ENCODE peak calls at places on chromosomes 12 and 14, in six cellular contexts. K is tibial artery; J is CD8-positive, alpha-beta memory T cell; S is HCT116; V is Karpas-422; U is IMR-90. X is an unnamed sample. For H3K27me3, the result is how much of the 10 kb centered on the place peaks cover.

GRCh38 chr12:2596441-2596840 is 198.3 kb upstream of the FKBP4 start:
- DNase-seq in K (no peak), J (no peak), S (no peak), V (no peak), U (no peak), X (no peak)

GRCh38 chr14:34649344-34649743 is 19.4 kb upstream of the SNX6 start:
- DNase-seq in K (no peak), J (no peak), S (no peak), V (no peak), U (peak), X (peak)

GRCh38 chr14:34628681-34629135 is 1.2 kb downstream of the SNX6 start:
- DNase-seq in K (no peak), J (no peak), S (no peak), V (peak), U (peak), X (no peak)

GRCh38 chr14:92635031-92635430 is 113.4 kb downstream of the LGMN start:
- DNase-seq in K (no peak), J (no peak), S (no peak), V (peak), U (no peak), X (no peak)

GRCh38 chr12:69999561-69999960 is 174.5 kb downstream of the MYRFL start:
- DNase-seq in K (no peak), J (no peak), S (no peak), V (peak), U (no peak), X (no peak)

GRCh38 chr14:33480589-33481184 is 470.2 kb downstream of the EGLN3 start:
- DNase-seq in K (no peak), J (no peak), S (no peak), V (no peak), U (no peak), X (no peak)

GRCh38 chr14:22813145-22813544 is 2.1 kb downstream of the SLC7A7 start:
- DNase-seq in K (no peak), J (no peak), S (no peak), V (no peak), U (no peak), X (no peak)

GRCh38 chr12:101407054-101407437 is 526 bp downstream of the ARL1 start:
- DNase-seq in K (peak), J (peak), S (no peak), V (peak), U (no peak), X (no peak)

GRCh38 chr12:75997658-75998057 is 33.9 kb downstream of the PHLDA1 start:
- DNase-seq in K (no peak), J (no peak), S (no peak), V (no peak), U (no peak), X (no peak)

GRCh38 chr12:49548822-49549648 is 10.2 kb downstream of the KCNH3 start:
- DNase-seq in K (no peak), J (no peak), S (no peak), V (no peak), U (no peak), X (no peak)

GRCh38 chr12:32367381-32367780 is 32.0 kb upstream of the FGD4 start:
- DNase-seq in K (no peak), J (no peak), S (no peak), V (peak), U (no peak), X (no peak)

GRCh38 chr12:9331218-9331626 is 123.0 kb upstream of the PZP start:
- DNase-seq in K (peak), J (peak), S (peak), V (peak), U (peak), X (no peak)

GRCh38 chr12:543114-543451 is 83.3 kb downstream of the B4GALNT3 start:
- DNase-seq in K (no peak), J (no peak), S (no peak), V (no peak), U (no peak), X (no peak)

GRCh38 chr14:80940146-80940545 is 1.4 kb downstream of the CEP128 start:
- DNase-seq in K (no peak), J (no peak), S (no peak), V (peak), U (no peak), X (no peak)

GRCh38 chr12:168763-169525 is 45.0 kb downstream of the SLC6A12 start:
- DNase-seq in K (no peak), J (no peak), S (no peak), V (no peak), U (peak), X (no peak)

GRCh38 chr12:67811437-67812361 is 163.2 kb downstream of the DYRK2 start:
- DNase-seq in K (no peak), J (no peak), S (no peak), V (no peak), U (peak), X (peak)

GRCh38 chr14:105028251-105028927 is 7.5 kb upstream of the CDCA4 start:
- DNase-seq in K (no peak), J (no peak), S (no peak), V (no peak), U (peak), X (no peak)

DNA sequence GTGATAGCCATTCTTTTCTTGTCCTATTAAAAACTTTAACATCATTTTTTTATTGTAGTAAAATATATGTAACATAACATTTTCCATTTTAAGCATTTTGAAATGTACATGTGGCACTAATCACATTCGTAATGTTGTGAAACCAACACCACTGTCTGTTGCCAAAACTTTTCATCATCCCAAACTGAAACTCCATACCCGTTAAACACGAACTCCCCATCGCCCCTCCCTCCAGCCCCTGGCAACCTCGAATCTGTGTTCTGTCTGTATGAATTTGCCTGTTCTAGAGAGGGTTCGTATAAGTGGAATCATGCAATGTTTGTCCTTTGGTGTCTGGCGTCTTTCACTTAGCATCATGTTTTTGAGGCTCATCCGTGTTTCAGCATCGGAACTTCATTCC is 75.8 kb downstream of the CCDC92 start:
- DNase-seq in K (no peak), J (no peak), S (no peak), V (no peak), U (peak), X (peak)
- H3K4me3 ChIP-seq in K (no peak), J (no peak), S (peak), V (no peak), U (no peak), X (peak)

GRCh38 chr12:124167141-124167540 is 127.8 kb upstream of the RFLNA start:
- DNase-seq in K (no peak), J (no peak), S (no peak), V (no peak), U (no peak), X (no peak)

GRCh38 chr12:124159655-124160054 is 135.2 kb upstream of the RFLNA start:
- DNase-seq in K (no peak), J (no peak), S (no peak), V (no peak), U (no peak), X (no peak)

GRCh38 chr12:124160102-124160501 is 134.8 kb upstream of the RFLNA start:
- DNase-seq in K (no peak), J (no peak), S (no peak), V (no peak), U (no peak), X (no peak)

GRCh38 chr12:124165695-124166094 is 129.2 kb upstream of the RFLNA start:
- DNase-seq in K (no peak), J (no peak), S (no peak), V (no peak), U (no peak), X (no peak)

DNA sequence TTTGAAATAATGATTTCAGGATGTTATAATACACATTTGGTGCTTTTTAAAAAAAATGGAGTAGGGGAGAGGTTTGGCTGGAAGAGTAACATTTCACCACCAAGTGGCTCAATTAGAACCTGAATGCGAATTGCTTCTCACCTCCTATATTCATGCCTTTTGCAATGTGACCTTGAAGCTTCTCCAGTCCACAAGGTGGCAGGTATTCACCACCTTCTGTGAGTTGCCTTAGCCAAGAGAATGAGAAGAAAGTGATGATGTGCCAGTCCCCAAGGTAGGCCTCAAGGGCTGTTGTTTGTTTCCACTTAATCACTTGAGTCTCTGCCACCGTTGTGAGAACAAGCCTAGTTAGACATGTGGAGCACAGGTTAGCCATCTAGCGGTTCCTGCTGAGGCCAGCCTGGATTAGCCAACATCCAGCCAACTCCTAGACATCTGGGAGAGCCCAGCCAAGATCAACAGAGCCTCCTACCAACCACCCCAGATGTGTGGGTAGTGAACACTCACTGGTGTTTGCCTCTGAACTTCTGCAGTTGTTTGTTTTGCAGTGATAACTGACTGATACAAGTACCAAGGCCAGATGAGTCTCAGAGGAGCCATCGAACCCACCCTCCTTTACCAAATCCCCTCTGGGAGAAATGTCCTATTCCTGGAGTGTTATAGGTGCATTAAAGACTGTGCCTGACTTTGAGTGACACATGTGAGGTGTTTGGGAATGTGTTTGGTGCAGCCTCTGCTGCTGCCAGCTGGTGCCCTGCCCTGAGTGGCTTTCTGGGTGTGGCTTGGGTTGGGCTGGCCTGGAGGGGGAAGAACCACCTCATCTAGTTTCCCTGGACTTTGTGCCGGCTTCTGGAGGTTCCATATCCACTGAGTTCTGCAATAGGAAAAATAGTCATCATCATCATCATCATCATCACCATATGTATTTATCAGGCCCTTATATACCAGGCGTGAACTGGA is 132.5 kb upstream of the RFLNA start:
- DNase-seq in K (no peak), J (no peak), S (peak), V (peak), U (no peak), X (no peak)
- H3K27me3 ChIP-seq in K (under half), J (under half), S (under half), V (under half), U (under half), X (under half)

GRCh38 chr12:113899042-113899843 is 66.9 kb downstream of the RBM19 start:
- DNase-seq in K (no peak), J (no peak), S (no peak), V (no peak), U (no peak), X (no peak)

GRCh38 chr12:113899844-113900471 is 66.2 kb downstream of the RBM19 start:
- DNase-seq in K (no peak), J (no peak), S (no peak), V (no peak), U (no peak), X (no peak)

GRCh38 chr12:113903381-113903863 is 62.7 kb downstream of the RBM19 start:
- DNase-seq in K (no peak), J (no peak), S (no peak), V (no peak), U (peak), X (peak)

GRCh38 chr12:113898466-113898865 is 67.7 kb downstream of the RBM19 start:
- DNase-seq in K (no peak), J (no peak), S (no peak), V (no peak), U (no peak), X (no peak)

GRCh38 chr12:113900711-113901110 is 65.4 kb downstream of the RBM19 start:
- DNase-seq in K (no peak), J (no peak), S (no peak), V (no peak), U (no peak), X (no peak)
- H3K4me3 ChIP-seq in K (no peak), J (no peak), S (no peak), V (no peak), U (no peak), X (no peak)

GRCh38 chr12:14650791-14651190 is 45.6 kb downstream of the GUCY2C start:
- DNase-seq in K (no peak), J (no peak), S (no peak), V (no peak), U (no peak), X (no peak)

GRCh38 chr12:14643247-14643646 is 53.2 kb downstream of the GUCY2C start:
- DNase-seq in K (no peak), J (no peak), S (no peak), V (no peak), U (no peak), X (no peak)

GRCh38 chr12:14651371-14651770 is 45.0 kb downstream of the GUCY2C start:
- DNase-seq in K (no peak), J (no peak), S (no peak), V (no peak), U (no peak), X (no peak)

GRCh38 chr12:14647028-14647750 is 49.2 kb downstream of the GUCY2C start:
- DNase-seq in K (no peak), J (no peak), S (no peak), V (no peak), U (no peak), X (no peak)
- H3K27me3 ChIP-seq in K (under half), J (under half), S (under half), V (under half), U (under half), X (under half)

GRCh38 chr14:65478596-65478995 is 66.1 kb downstream of the FUT8 start:
- DNase-seq in K (no peak), J (no peak), S (peak), V (no peak), U (peak), X (no peak)
- H3K4me3 ChIP-seq in K (no peak), J (no peak), S (no peak), V (no peak), U (no peak), X (no peak)

X was measured in BJ.